ENCODE peak calls at places on chromosomes 7 and 10, in nine cellular contexts. One of them, this sample, is unnamed.

GRCh38 chr10:72320676-72321247 is 34.0 kb downstream of the DNAJB12 start:
- DNase-seq in Karpas-422: peak; percentile 99
- DNase-seq in PC-9: peak; percentile 83
- DNase-seq in hepatocyte: peak; percentile 92
- DNase-seq in GM23248: peak; percentile 99
- DNase-seq in SK-N-SH: peak; percentile 86
- DNase-seq in OCI-LY7: peak; percentile 99
- DNase-seq in GM23338: peak; percentile 90
- DNase-seq in HCT116: peak; percentile 95
- DNase-seq in this sample: peak; percentile 88

GRCh38 chr7:149241695-149242094 is 2.2 kb downstream of the ZNF212 start:
- DNase-seq in Karpas-422: peak; percentile 41
- DNase-seq in PC-9: no peak
- DNase-seq in OCI-LY7: no peak
- DNase-seq in GM23248: no peak
- DNase-seq in hepatocyte: no peak
- DNase-seq in SK-N-SH: no peak
- DNase-seq in GM23338: no peak
- DNase-seq in HCT116: no peak
- DNase-seq in this sample: no peak

GRCh38 chr10:99329891-99330674 is 927 bp downstream of the CNNM1 start:
- DNase-seq in HCT116: no peak
- DNase-seq in PC-9: no peak
- DNase-seq in hepatocyte: peak; percentile 52
- DNase-seq in Karpas-422: no peak
- DNase-seq in GM23248: peak; percentile 70
- DNase-seq in GM23338: peak; percentile 59
- DNase-seq in SK-N-SH: peak; percentile 83
- DNase-seq in OCI-LY7: no peak
- DNase-seq in this sample: peak; percentile 16

GRCh38 chr10:126059101-126059826 is 162.9 kb downstream of the FANK1 start:
- DNase-seq in PC-9: no peak
- DNase-seq in HCT116: no peak
- DNase-seq in GM23338: no peak
- DNase-seq in hepatocyte: no peak
- DNase-seq in OCI-LY7: no peak
- DNase-seq in SK-N-SH: peak; percentile 56
- DNase-seq in GM23248: peak; percentile 90
- DNase-seq in Karpas-422: peak; percentile 51
- DNase-seq in this sample: peak; percentile 82

GRCh38 chr7:32937344-32938174 is 19.7 kb upstream of the FKBP9 start:
- DNase-seq in Karpas-422: no peak
- DNase-seq in GM23248: peak; percentile 86
- DNase-seq in SK-N-SH: peak; percentile 82
- DNase-seq in OCI-LY7: no peak
- DNase-seq in HCT116: no peak
- DNase-seq in GM23338: no peak
- DNase-seq in PC-9: no peak
- DNase-seq in hepatocyte: peak; percentile 43
- DNase-seq in this sample: no peak

GRCh38 chr10:127997937-127998336 is 91.0 kb downstream of the PTPRE start:
- DNase-seq in SK-N-SH: peak; percentile 60
- DNase-seq in Karpas-422: no peak
- DNase-seq in OCI-LY7: no peak
- DNase-seq in HCT116: no peak
- DNase-seq in GM23338: no peak
- DNase-seq in PC-9: no peak
- DNase-seq in hepatocyte: no peak
- DNase-seq in GM23248: no peak
- DNase-seq in this sample: no peak

GRCh38 chr7:29086545-29086944 is 59.8 kb downstream of the CPVL start:
- DNase-seq in Karpas-422: no peak
- DNase-seq in GM23248: no peak
- DNase-seq in OCI-LY7: no peak
- DNase-seq in SK-N-SH: no peak
- DNase-seq in hepatocyte: no peak
- DNase-seq in PC-9: no peak
- DNase-seq in GM23338: no peak
- DNase-seq in HCT116: no peak
- DNase-seq in this sample: no peak

GRCh38 chr10:127907411-127908105 is 655 bp downstream of the PTPRE start:
- DNase-seq in PC-9: no peak
- DNase-seq in Karpas-422: no peak
- DNase-seq in OCI-LY7: no peak
- DNase-seq in SK-N-SH: peak; percentile 67
- DNase-seq in GM23248: peak; percentile 76
- DNase-seq in hepatocyte: peak; percentile 37
- DNase-seq in GM23338: peak; percentile 39
- DNase-seq in HCT116: no peak
- DNase-seq in this sample: peak; percentile 35

GRCh38 chr10:97849101-97849490 is 547 bp upstream of the GOLGA7B start:
- DNase-seq in GM23248: no peak
- DNase-seq in GM23338: peak; percentile 41
- DNase-seq in OCI-LY7: peak; percentile 5
- DNase-seq in HCT116: no peak
- DNase-seq in SK-N-SH: peak; percentile 62
- DNase-seq in Karpas-422: no peak
- DNase-seq in hepatocyte: no peak
- DNase-seq in PC-9: peak; percentile 74
- DNase-seq in this sample: peak; percentile 69

GRCh38 chr10:59176241-59177030 is at the start of gene PHYHIPL:
- DNase-seq in HCT116: no peak
- DNase-seq in GM23338: peak; percentile 68
- DNase-seq in OCI-LY7: no peak
- DNase-seq in PC-9: no peak
- DNase-seq in GM23248: peak; percentile 23
- DNase-seq in hepatocyte: peak; percentile 69
- DNase-seq in SK-N-SH: peak; percentile 88
- DNase-seq in Karpas-422: no peak
- DNase-seq in this sample: no peak

GRCh38 chr10:80596391-80597257 is 58.9 kb downstream of the SH2D4B start:
- DNase-seq in SK-N-SH: peak; percentile 58
- DNase-seq in OCI-LY7: peak; percentile 57
- DNase-seq in PC-9: peak; percentile 10
- DNase-seq in hepatocyte: peak; percentile 44
- DNase-seq in HCT116: peak; percentile 57
- DNase-seq in GM23338: peak; percentile 85
- DNase-seq in GM23248: peak; percentile 47
- DNase-seq in Karpas-422: peak; percentile 83
- DNase-seq in this sample: peak; percentile 41

GRCh38 chr7:158176561-158177173 is 411.0 kb downstream of the PTPRN2 start:
- DNase-seq in GM23248: no peak
- DNase-seq in PC-9: no peak
- DNase-seq in SK-N-SH: no peak
- DNase-seq in hepatocyte: no peak
- DNase-seq in GM23338: no peak
- DNase-seq in Karpas-422: no peak
- DNase-seq in HCT116: no peak
- DNase-seq in OCI-LY7: no peak
- DNase-seq in this sample: no peak

GRCh38 chr7:127905491-127906330 is 125.5 kb downstream of the LRRC4 start:
- DNase-seq in SK-N-SH: no peak
- DNase-seq in GM23248: peak; percentile 69
- DNase-seq in hepatocyte: no peak
- DNase-seq in HCT116: no peak
- DNase-seq in GM23338: no peak
- DNase-seq in Karpas-422: no peak
- DNase-seq in OCI-LY7: no peak
- DNase-seq in PC-9: no peak
- DNase-seq in this sample: peak; percentile 16

GRCh38 chr7:50497068-50497642 is 47.0 kb upstream of the FIGNL1 start:
- DNase-seq in HCT116: no peak
- DNase-seq in Karpas-422: no peak
- DNase-seq in PC-9: no peak
- DNase-seq in OCI-LY7: no peak
- DNase-seq in hepatocyte: peak; percentile 68
- DNase-seq in SK-N-SH: peak; percentile 81
- DNase-seq in GM23338: no peak
- DNase-seq in GM23248: peak; percentile 75
- DNase-seq in this sample: no peak

GRCh38 chr7:46344533-46344932 is 423.5 kb upstream of the IGFBP3 start:
- DNase-seq in OCI-LY7: no peak
- DNase-seq in hepatocyte: no peak
- DNase-seq in HCT116: no peak
- DNase-seq in Karpas-422: no peak
- DNase-seq in GM23248: no peak
- DNase-seq in SK-N-SH: no peak
- DNase-seq in PC-9: no peak
- DNase-seq in GM23338: no peak
- DNase-seq in this sample: no peak

GRCh38 chr7:50450691-50451051 is 521 bp upstream of the FIGNL1 start:
- DNase-seq in Karpas-422: peak; percentile 73
- DNase-seq in GM23248: peak; percentile 17
- DNase-seq in HCT116: no peak
- DNase-seq in hepatocyte: no peak
- DNase-seq in OCI-LY7: no peak
- DNase-seq in GM23338: peak; percentile 56
- DNase-seq in SK-N-SH: peak; percentile 69
- DNase-seq in PC-9: no peak
- DNase-seq in this sample: no peak

GRCh38 chr7:106982415-106982814 is 62.1 kb upstream of the PRKAR2B start:
- DNase-seq in SK-N-SH: no peak
- DNase-seq in GM23248: no peak
- DNase-seq in PC-9: no peak
- DNase-seq in hepatocyte: no peak
- DNase-seq in OCI-LY7: no peak
- DNase-seq in HCT116: no peak
- DNase-seq in GM23338: no peak
- DNase-seq in Karpas-422: no peak
- DNase-seq in this sample: no peak

GRCh38 chr7:106984034-106984433 is 60.5 kb upstream of the PRKAR2B start:
- DNase-seq in GM23248: no peak
- DNase-seq in OCI-LY7: no peak
- DNase-seq in SK-N-SH: no peak
- DNase-seq in HCT116: no peak
- DNase-seq in hepatocyte: no peak
- DNase-seq in Karpas-422: no peak
- DNase-seq in GM23338: no peak
- DNase-seq in PC-9: no peak
- DNase-seq in this sample: no peak

GRCh38 chr7:106980358-106980685 is 64.2 kb upstream of the PRKAR2B start:
- DNase-seq in hepatocyte: no peak
- DNase-seq in GM23338: no peak
- DNase-seq in PC-9: no peak
- DNase-seq in SK-N-SH: no peak
- DNase-seq in GM23248: no peak
- DNase-seq in HCT116: no peak
- DNase-seq in OCI-LY7: no peak
- DNase-seq in Karpas-422: no peak
- DNase-seq in this sample: no peak

GRCh38 chr7:106978425-106979386 is 65.8 kb upstream of the PRKAR2B start:
- DNase-seq in SK-N-SH: peak; percentile 51
- DNase-seq in HCT116: no peak
- DNase-seq in OCI-LY7: no peak
- DNase-seq in hepatocyte: no peak
- DNase-seq in GM23338: no peak
- DNase-seq in Karpas-422: no peak
- DNase-seq in PC-9: no peak
- DNase-seq in GM23248: no peak
- DNase-seq in this sample: no peak

GRCh38 chr7:106979551-106980357 is 64.8 kb upstream of the PRKAR2B start:
- DNase-seq in hepatocyte: no peak
- DNase-seq in GM23248: no peak
- DNase-seq in HCT116: no peak
- DNase-seq in SK-N-SH: no peak
- DNase-seq in OCI-LY7: no peak
- DNase-seq in Karpas-422: no peak
- DNase-seq in GM23338: peak; percentile 32
- DNase-seq in PC-9: no peak
- DNase-seq in this sample: no peak
- H3K4me2 ChIP-seq in hepatocyte: no peak overlapping the region
- H3K4me2 ChIP-seq in GM23248: no peak overlapping the region
- H3K4me2 ChIP-seq in HCT116: no peak overlapping the region
- H3K4me2 ChIP-seq in SK-N-SH: no peak overlapping the region
- H3K4me2 ChIP-seq in OCI-LY7: no peak overlapping the region
- H3K4me2 ChIP-seq in Karpas-422: no peak overlapping the region
- H3K4me2 ChIP-seq in GM23338: no peak overlapping the region
- H3K4me2 ChIP-seq in PC-9: no peak overlapping the region
- H3K4me2 ChIP-seq in this sample: no peak overlapping the region

DNA sequence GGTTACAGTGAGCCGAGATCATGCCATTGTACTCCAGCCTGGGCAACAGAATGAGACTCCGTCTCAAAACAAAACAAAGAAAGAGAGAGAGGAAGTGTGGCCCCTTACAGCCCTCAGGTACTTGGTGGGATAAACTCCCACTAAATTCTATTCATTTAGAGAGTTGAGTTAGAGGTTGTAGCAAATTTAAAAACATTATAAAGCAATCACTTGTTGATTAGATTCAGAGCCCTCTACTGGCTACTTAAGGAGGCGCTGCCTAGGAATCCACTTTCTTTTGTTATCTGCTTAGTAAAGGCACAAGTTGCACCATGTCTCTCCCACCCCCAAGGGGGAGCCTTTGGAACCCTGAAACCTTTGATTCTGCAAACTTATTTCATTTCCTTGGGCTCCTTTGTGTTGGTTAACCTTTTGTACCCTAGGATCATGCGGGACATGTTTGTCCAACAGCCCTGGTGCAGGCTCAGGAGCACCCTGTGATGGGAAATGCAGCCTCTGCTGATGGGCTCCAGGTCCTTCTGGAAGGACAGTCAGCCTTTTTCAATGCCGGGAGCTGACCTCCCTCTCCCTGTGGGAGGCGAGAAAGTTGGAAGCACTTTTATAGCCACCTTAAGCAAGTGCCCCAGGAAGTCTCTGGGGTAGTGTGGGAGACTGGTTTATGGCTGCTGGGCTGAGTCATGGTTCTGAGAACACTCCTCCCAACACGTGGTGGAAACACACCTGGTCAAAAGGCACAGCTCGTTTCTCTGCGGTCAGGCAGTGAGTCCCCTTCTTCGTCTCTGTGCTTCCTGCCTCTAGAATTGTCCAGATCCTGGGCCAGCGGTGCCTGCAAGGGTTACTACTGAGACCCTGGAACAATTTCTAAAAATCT is 2.3 kb downstream of the HKDC1 start:
- DNase-seq in hepatocyte: peak; percentile 87
- DNase-seq in Karpas-422: peak; percentile 84
- DNase-seq in HCT116: peak; percentile 83
- DNase-seq in GM23248: peak; percentile 80
- DNase-seq in PC-9: peak; percentile 81
- DNase-seq in SK-N-SH: peak; percentile 57
- DNase-seq in GM23338: peak; percentile 95
- DNase-seq in OCI-LY7: peak; percentile 96
- DNase-seq in this sample: peak; percentile 98
- H3K4me3 ChIP-seq in hepatocyte: no peak overlapping the region
- H3K4me3 ChIP-seq in Karpas-422: no peak overlapping the region
- H3K4me3 ChIP-seq in HCT116: peak overlapping the region; percentile 40
- H3K4me3 ChIP-seq in GM23248: no peak overlapping the region
- H3K4me3 ChIP-seq in PC-9: peak overlapping the region; percentile 35
- H3K4me3 ChIP-seq in SK-N-SH: no peak overlapping the region
- H3K4me3 ChIP-seq in GM23338: no peak overlapping the region
- H3K4me3 ChIP-seq in OCI-LY7: peak overlapping the region; percentile 45
- H3K4me3 ChIP-seq in this sample: peak overlapping the region; percentile 52

GRCh38 chr10:123564631-123565030 is 101.5 kb upstream of the GPR26 start:
- DNase-seq in Karpas-422: no peak
- DNase-seq in GM23338: no peak
- DNase-seq in HCT116: no peak
- DNase-seq in GM23248: no peak
- DNase-seq in PC-9: no peak
- DNase-seq in OCI-LY7: no peak
- DNase-seq in hepatocyte: no peak
- DNase-seq in SK-N-SH: no peak
- DNase-seq in this sample: peak; percentile 61
- H3K9me2 ChIP-seq in Karpas-422: no peaks in the 10 kb centered on the region
- H3K9me2 ChIP-seq in GM23338: no peaks in the 10 kb centered on the region
- H3K9me2 ChIP-seq in HCT116: no peaks in the 10 kb centered on the region
- H3K9me2 ChIP-seq in GM23248: no peaks in the 10 kb centered on the region
- H3K9me2 ChIP-seq in PC-9: no peaks in the 10 kb centered on the region
- H3K9me2 ChIP-seq in OCI-LY7: no peaks in the 10 kb centered on the region
- H3K9me2 ChIP-seq in hepatocyte: no peaks in the 10 kb centered on the region
- H3K9me2 ChIP-seq in SK-N-SH: no peaks in the 10 kb centered on the region
- H3K9me2 ChIP-seq in this sample: no peaks in the 10 kb centered on the region

GRCh38 chr10:42875388-42875755 is 92.8 kb downstream of the BMS1 start:
- DNase-seq in Karpas-422: no peak
- DNase-seq in hepatocyte: no peak
- DNase-seq in PC-9: no peak
- DNase-seq in OCI-LY7: no peak
- DNase-seq in GM23338: no peak
- DNase-seq in HCT116: no peak
- DNase-seq in GM23248: no peak
- DNase-seq in SK-N-SH: no peak
- DNase-seq in this sample: no peak
- H3K4me2 ChIP-seq in Karpas-422: no peak overlapping the region
- H3K4me2 ChIP-seq in hepatocyte: peak overlapping the region; percentile 60
- H3K4me2 ChIP-seq in PC-9: peak overlapping the region; percentile 4
- H3K4me2 ChIP-seq in OCI-LY7: no peak overlapping the region
- H3K4me2 ChIP-seq in GM23338: no peak overlapping the region
- H3K4me2 ChIP-seq in HCT116: peak overlapping the region; percentile 19
- H3K4me2 ChIP-seq in GM23248: no peak overlapping the region
- H3K4me2 ChIP-seq in SK-N-SH: peak overlapping the region; percentile 49
- H3K4me2 ChIP-seq in this sample: peak overlapping the region; percentile 70